ENCODE peak calls at places on chromosome 9, in six cellular contexts. H, E, J, M, X and N are unnamed samples. For H3K27me3, the result is how much of the 10 kb centered on the place peaks cover.

GRCh38 chr9:111857555-111858211 is 38.9 kb upstream of the UGCG start:
- DNase-seq in H (no peak), E (no peak), J (no peak), M (peak), X (peak), N (no peak)

GRCh38 chr9:79742145-79742820 is 170.5 kb downstream of the TLE4 start:
- DNase-seq in H (peak), E (no peak), J (no peak), M (no peak), X (no peak), N (no peak)

GRCh38 chr9:36278243-36278642 is 20.0 kb upstream of the GNE start:
- DNase-seq in H (no peak), E (no peak), J (no peak), M (no peak), X (no peak), N (no peak)

GRCh38 chr9:79477955-79478751 is 93.6 kb upstream of the TLE4 start:
- DNase-seq in H (peak), E (no peak), J (peak), M (no peak), X (peak), N (no peak)

GRCh38 chr9:32579706-32580331 is 6.9 kb upstream of the NDUFB6 start:
- DNase-seq in H (peak), E (peak), J (peak), M (peak), X (peak), N (peak)

GRCh38 chr9:133429216-133429613 is 7.0 kb downstream of the ADAMTS13 start:
- DNase-seq in H (no peak), E (no peak), J (no peak), M (no peak), X (no peak), N (no peak)

GRCh38 chr9:79976501-79977444 is 405.0 kb downstream of the TLE4 start:
- DNase-seq in H (no peak), E (no peak), J (no peak), M (no peak), X (no peak), N (no peak)

GRCh38 chr9:124018731-124019697 is 7.4 kb downstream of the LHX2 start:
- DNase-seq in H (no peak), E (no peak), J (no peak), M (no peak), X (no peak), N (no peak)

GRCh38 chr9:84153885-84154284 is 173.3 kb downstream of the RMI1 start:
- DNase-seq in H (no peak), E (no peak), J (no peak), M (no peak), X (peak), N (no peak)

GRCh38 chr9:101232405-101232977 is 152.3 kb downstream of the BAAT start:
- DNase-seq in H (no peak), E (no peak), J (no peak), M (no peak), X (no peak), N (no peak)

GRCh38 chr9:34123682-34124081 is 2.8 kb downstream of the DCAF12 start:
- DNase-seq in H (no peak), E (peak), J (no peak), M (no peak), X (no peak), N (no peak)

GRCh38 chr9:16445141-16445920 is 425.1 kb downstream of the BNC2 start:
- DNase-seq in H (no peak), E (no peak), J (no peak), M (peak), X (peak), N (no peak)

GRCh38 chr9:129549684-129550083 is 71.2 kb downstream of the C9orf50 start:
- DNase-seq in H (no peak), E (no peak), J (no peak), M (no peak), X (no peak), N (no peak)

GRCh38 chr9:130956636-130957450 is 17.8 kb upstream of the FIBCD1 start:
- DNase-seq in H (no peak), E (no peak), J (no peak), M (no peak), X (no peak), N (no peak)

GRCh38 chr9:87711857-87712800 is 13.8 kb upstream of the CTSL start:
- DNase-seq in H (no peak), E (no peak), J (no peak), M (no peak), X (no peak), N (no peak)

GRCh38 chr9:16673171-16673570 is 197.3 kb downstream of the BNC2 start:
- DNase-seq in H (no peak), E (no peak), J (no peak), M (no peak), X (no peak), N (no peak)

GRCh38 chr9:27548055-27548741 is 18.6 kb upstream of the MOB3B start:
- DNase-seq in H (peak), E (no peak), J (no peak), M (peak), X (peak), N (no peak)

GRCh38 chr9:33117816-33118215 is 41.3 kb upstream of the SMU1 start:
- DNase-seq in H (no peak), E (peak), J (no peak), M (no peak), X (no peak), N (no peak)

GRCh38 chr9:4359016-4359415 is 59.1 kb upstream of the GLIS3 start:
- DNase-seq in H (no peak), E (no peak), J (no peak), M (no peak), X (no peak), N (no peak)

GRCh38 chr9:18480649-18481048 is 6.7 kb downstream of the ADAMTSL1 start:
- DNase-seq in H (no peak), E (no peak), J (no peak), M (no peak), X (peak), N (no peak)

GRCh38 chr9:126984969-126985368 is 70.4 kb downstream of the RALGPS1 start:
- DNase-seq in H (no peak), E (no peak), J (no peak), M (peak), X (peak), N (no peak)

GRCh38 chr9:95857896-95858295 is 17.6 kb upstream of the ERCC6L2 start:
- DNase-seq in H (no peak), E (no peak), J (no peak), M (no peak), X (no peak), N (no peak)
- H3K27ac ChIP-seq in H (peak), E (no peak), J (no peak), M (peak), X (no peak), N (no peak)

GRCh38 chr9:90647843-90648242 is 5.2 kb upstream of the DIRAS2 start:
- DNase-seq in H (no peak), E (no peak), J (no peak), M (no peak), X (no peak), N (no peak)

GRCh38 chr9:90645721-90646120 is 3.1 kb upstream of the DIRAS2 start:
- DNase-seq in H (no peak), E (no peak), J (no peak), M (no peak), X (no peak), N (no peak)

DNA sequence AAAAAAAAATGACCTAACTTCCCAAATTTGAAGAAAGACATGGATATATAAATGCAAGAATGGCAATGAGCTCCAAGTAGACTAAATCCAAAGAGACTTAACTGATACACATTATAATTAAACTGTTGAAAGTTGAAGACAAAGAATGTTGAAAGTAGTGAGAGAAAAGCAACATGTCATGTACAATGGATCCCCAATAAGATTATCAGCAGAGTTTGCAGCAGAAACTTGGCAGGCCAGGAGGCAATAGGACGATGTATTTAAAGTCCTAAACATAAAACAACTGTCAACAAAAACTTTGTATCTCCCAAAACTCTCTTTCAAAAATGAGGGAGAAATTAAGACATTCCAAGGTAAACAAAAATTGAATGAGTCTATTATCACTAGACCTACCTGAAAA is 8.6 kb upstream of the DIRAS2 start:
- DNase-seq in H (no peak), E (no peak), J (no peak), M (no peak), X (no peak), N (no peak)
- H3K4me3 ChIP-seq in H (no peak), E (no peak), J (no peak), M (no peak), X (no peak), N (no peak)

DNA sequence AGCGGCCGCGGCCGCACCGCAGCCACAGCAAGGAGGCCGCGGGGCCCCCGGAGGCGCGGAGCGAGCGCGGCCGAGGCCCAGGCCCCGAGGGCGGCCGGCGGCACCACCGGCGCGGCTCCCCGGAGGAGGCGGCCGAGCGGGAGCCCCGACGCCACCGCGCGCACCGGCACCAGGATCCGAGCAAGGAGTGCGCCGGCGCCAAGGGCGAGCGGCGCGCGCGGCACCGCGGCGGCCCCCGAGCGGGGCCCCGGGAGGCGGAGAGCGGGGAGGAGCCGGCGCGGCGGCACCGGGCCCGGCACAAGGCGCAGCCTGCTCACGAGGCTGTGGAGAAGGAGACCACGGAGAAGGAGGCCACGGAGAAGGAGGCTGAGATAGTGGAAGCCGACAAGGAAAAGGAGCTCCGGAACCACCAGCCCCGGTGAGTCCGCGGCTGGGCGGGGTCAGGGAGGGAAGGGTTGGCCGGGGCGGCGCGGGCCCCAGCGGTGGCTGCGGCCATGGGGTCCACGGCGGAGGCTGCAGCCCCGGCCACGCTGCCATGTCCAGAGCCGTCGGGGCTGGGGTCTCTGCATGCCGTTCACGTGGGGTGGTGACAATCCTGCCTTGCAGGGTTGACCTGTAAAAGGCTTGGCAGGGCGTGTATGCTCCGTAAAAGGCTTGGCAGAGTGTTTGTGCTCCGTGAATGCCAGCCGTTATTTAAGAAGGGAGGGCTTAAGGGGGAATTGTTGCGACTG is 146.0 kb downstream of the CACNA1B start:
- DNase-seq in H (no peak), E (no peak), J (no peak), M (no peak), X (no peak), N (no peak)
- H3K27me3 ChIP-seq in H (under half), E (under half), J (under half), M (under half), X (under half), N (under half)

GRCh38 chr9:107213561-107214028 is 69.5 kb upstream of the RAD23B start:
- DNase-seq in H (no peak), E (no peak), J (peak), M (peak), X (peak), N (peak)
- H3K27ac ChIP-seq in H (no peak), E (no peak), J (no peak), M (peak), X (peak), N (peak)

GRCh38 chr9:122929803-122930354 is 1.4 kb downstream of the ZBTB26 start:
- DNase-seq in H (no peak), E (no peak), J (no peak), M (no peak), X (no peak), N (no peak)
- H3K4me3 ChIP-seq in H (peak), E (peak), J (no peak), M (peak), X (peak), N (no peak)

DNA sequence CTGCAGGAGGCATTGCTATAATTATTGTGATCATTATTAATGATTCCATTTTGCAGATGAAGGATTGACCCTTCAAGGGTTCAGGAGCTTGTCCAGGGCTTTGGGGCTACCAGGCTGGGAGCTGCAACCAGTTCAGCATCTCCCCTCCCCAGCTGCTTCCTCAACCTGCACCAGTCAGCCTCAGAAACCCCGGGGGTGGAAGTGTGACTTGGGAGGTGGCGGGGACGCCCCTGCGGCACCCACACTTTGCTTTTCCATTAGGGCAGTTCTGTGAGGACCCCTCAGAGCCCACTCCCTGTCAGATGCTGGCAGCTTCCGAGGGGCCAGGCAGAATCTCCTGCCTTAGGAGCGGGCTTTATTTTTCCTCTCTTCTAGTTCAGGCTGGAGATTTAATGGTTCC is 85.6 kb downstream of the OLFM1 start:
- DNase-seq in H (no peak), E (no peak), J (no peak), M (no peak), X (no peak), N (no peak)
- H3K27me3 ChIP-seq in H (under half), E (under half), J (under half), M (half or more), X (under half), N (under half)